ENCODE peak calls at places on chromosomes 1 and 21, in eight cellular contexts. One of them, this sample, is unnamed.

GRCh38 chr21:44405091-44405947 is 50.0 kb upstream of the LRRC3 start:
- DNase-seq in tibial nerve: no peak
- DNase-seq in naive B cell: no peak
- DNase-seq in NCI-H446: no peak
- DNase-seq in AG09309: no peak
- DNase-seq in stimulated activated CD4-positive, alpha-beta T cell treated with anti-CD3 and anti-CD28 coated beads, TNF-alpha, amount 100 ng/mL, for 4 hours: no peak
- DNase-seq in foreskin melanocyte: no peak
- DNase-seq in aorta: peak
- DNase-seq in this sample: no peak

GRCh38 chr21:32463889-32464300 is 51.4 kb downstream of the EVA1C start:
- DNase-seq in NCI-H446: no peak
- DNase-seq in naive B cell: no peak
- DNase-seq in tibial nerve: no peak
- DNase-seq in aorta: no peak
- DNase-seq in AG09309: peak
- DNase-seq in stimulated activated CD4-positive, alpha-beta T cell treated with anti-CD3 and anti-CD28 coated beads, TNF-alpha, amount 100 ng/mL, for 4 hours: no peak
- DNase-seq in foreskin melanocyte: peak
- DNase-seq in this sample: no peak

GRCh38 chr1:54839824-54840223 is 38.7 kb upstream of the TTC22 start:
- DNase-seq in aorta: no peak
- DNase-seq in tibial nerve: no peak
- DNase-seq in naive B cell: no peak
- DNase-seq in AG09309: no peak
- DNase-seq in foreskin melanocyte: no peak
- DNase-seq in NCI-H446: no peak
- DNase-seq in stimulated activated CD4-positive, alpha-beta T cell treated with anti-CD3 and anti-CD28 coated beads, TNF-alpha, amount 100 ng/mL, for 4 hours: no peak
- DNase-seq in this sample: no peak

GRCh38 chr1:215878128-215878527 is 311.0 kb downstream of the KCTD3 start:
- DNase-seq in aorta: no peak
- DNase-seq in tibial nerve: no peak
- DNase-seq in foreskin melanocyte: no peak
- DNase-seq in naive B cell: no peak
- DNase-seq in NCI-H446: no peak
- DNase-seq in AG09309: no peak
- DNase-seq in stimulated activated CD4-positive, alpha-beta T cell treated with anti-CD3 and anti-CD28 coated beads, TNF-alpha, amount 100 ng/mL, for 4 hours: no peak
- DNase-seq in this sample: no peak

GRCh38 chr1:240000634-240001033 is 91.0 kb upstream of the FMN2 start:
- DNase-seq in NCI-H446: no peak
- DNase-seq in foreskin melanocyte: peak
- DNase-seq in tibial nerve: no peak
- DNase-seq in stimulated activated CD4-positive, alpha-beta T cell treated with anti-CD3 and anti-CD28 coated beads, TNF-alpha, amount 100 ng/mL, for 4 hours: no peak
- DNase-seq in naive B cell: no peak
- DNase-seq in AG09309: peak
- DNase-seq in aorta: no peak
- DNase-seq in this sample: no peak

GRCh38 chr1:86380257-86380861 is 15.8 kb downstream of the ODF2L start:
- DNase-seq in naive B cell: peak
- DNase-seq in foreskin melanocyte: peak
- DNase-seq in aorta: no peak
- DNase-seq in stimulated activated CD4-positive, alpha-beta T cell treated with anti-CD3 and anti-CD28 coated beads, TNF-alpha, amount 100 ng/mL, for 4 hours: no peak
- DNase-seq in tibial nerve: no peak
- DNase-seq in NCI-H446: peak
- DNase-seq in AG09309: peak
- DNase-seq in this sample: peak

GRCh38 chr1:8519167-8519566 is 201.3 kb downstream of the SLC45A1 start:
- DNase-seq in naive B cell: no peak
- DNase-seq in stimulated activated CD4-positive, alpha-beta T cell treated with anti-CD3 and anti-CD28 coated beads, TNF-alpha, amount 100 ng/mL, for 4 hours: no peak
- DNase-seq in NCI-H446: no peak
- DNase-seq in AG09309: no peak
- DNase-seq in aorta: no peak
- DNase-seq in tibial nerve: no peak
- DNase-seq in foreskin melanocyte: no peak
- DNase-seq in this sample: no peak

GRCh38 chr1:7585216-7585907 is 185.7 kb upstream of the VAMP3 start:
- DNase-seq in foreskin melanocyte: no peak
- DNase-seq in AG09309: no peak
- DNase-seq in stimulated activated CD4-positive, alpha-beta T cell treated with anti-CD3 and anti-CD28 coated beads, TNF-alpha, amount 100 ng/mL, for 4 hours: no peak
- DNase-seq in aorta: peak
- DNase-seq in tibial nerve: no peak
- DNase-seq in naive B cell: no peak
- DNase-seq in NCI-H446: no peak
- DNase-seq in this sample: no peak

GRCh38 chr21:15731243-15731613 is 1.4 kb downstream of the USP25 start:
- DNase-seq in naive B cell: no peak
- DNase-seq in aorta: no peak
- DNase-seq in foreskin melanocyte: no peak
- DNase-seq in AG09309: no peak
- DNase-seq in NCI-H446: no peak
- DNase-seq in stimulated activated CD4-positive, alpha-beta T cell treated with anti-CD3 and anti-CD28 coated beads, TNF-alpha, amount 100 ng/mL, for 4 hours: no peak
- DNase-seq in tibial nerve: no peak
- DNase-seq in this sample: no peak

GRCh38 chr1:205071801-205072200 is 12.5 kb downstream of the TMEM81 start:
- DNase-seq in naive B cell: no peak
- DNase-seq in tibial nerve: no peak
- DNase-seq in AG09309: no peak
- DNase-seq in NCI-H446: no peak
- DNase-seq in stimulated activated CD4-positive, alpha-beta T cell treated with anti-CD3 and anti-CD28 coated beads, TNF-alpha, amount 100 ng/mL, for 4 hours: no peak
- DNase-seq in foreskin melanocyte: no peak
- DNase-seq in aorta: no peak
- DNase-seq in this sample: no peak

GRCh38 chr1:26907071-26907922 is 6.5 kb downstream of the NR0B2 start:
- DNase-seq in aorta: no peak
- DNase-seq in foreskin melanocyte: no peak
- DNase-seq in stimulated activated CD4-positive, alpha-beta T cell treated with anti-CD3 and anti-CD28 coated beads, TNF-alpha, amount 100 ng/mL, for 4 hours: no peak
- DNase-seq in tibial nerve: no peak
- DNase-seq in naive B cell: no peak
- DNase-seq in NCI-H446: no peak
- DNase-seq in AG09309: peak
- DNase-seq in this sample: no peak

GRCh38 chr1:19384113-19384512 is 72.0 kb downstream of the SLC66A1 start:
- DNase-seq in AG09309: no peak
- DNase-seq in aorta: peak
- DNase-seq in NCI-H446: no peak
- DNase-seq in tibial nerve: no peak
- DNase-seq in foreskin melanocyte: no peak
- DNase-seq in naive B cell: no peak
- DNase-seq in stimulated activated CD4-positive, alpha-beta T cell treated with anti-CD3 and anti-CD28 coated beads, TNF-alpha, amount 100 ng/mL, for 4 hours: no peak
- DNase-seq in this sample: no peak

GRCh38 chr1:192969091-192969490 is 90.1 kb downstream of the UCHL5 start:
- DNase-seq in tibial nerve: no peak
- DNase-seq in stimulated activated CD4-positive, alpha-beta T cell treated with anti-CD3 and anti-CD28 coated beads, TNF-alpha, amount 100 ng/mL, for 4 hours: no peak
- DNase-seq in aorta: no peak
- DNase-seq in foreskin melanocyte: no peak
- DNase-seq in NCI-H446: no peak
- DNase-seq in AG09309: no peak
- DNase-seq in naive B cell: no peak
- DNase-seq in this sample: no peak

GRCh38 chr1:43872280-43872679 is 61.3 kb upstream of the ARTN start:
- DNase-seq in stimulated activated CD4-positive, alpha-beta T cell treated with anti-CD3 and anti-CD28 coated beads, TNF-alpha, amount 100 ng/mL, for 4 hours: no peak
- DNase-seq in AG09309: no peak
- DNase-seq in foreskin melanocyte: no peak
- DNase-seq in tibial nerve: no peak
- DNase-seq in NCI-H446: no peak
- DNase-seq in naive B cell: no peak
- DNase-seq in aorta: no peak
- DNase-seq in this sample: no peak

GRCh38 chr21:45138199-45139002 is 64.0 kb downstream of the ADARB1 start:
- DNase-seq in aorta: peak
- DNase-seq in tibial nerve: peak
- DNase-seq in foreskin melanocyte: peak
- DNase-seq in stimulated activated CD4-positive, alpha-beta T cell treated with anti-CD3 and anti-CD28 coated beads, TNF-alpha, amount 100 ng/mL, for 4 hours: peak
- DNase-seq in naive B cell: peak
- DNase-seq in NCI-H446: peak
- DNase-seq in AG09309: no peak
- DNase-seq in this sample: peak

GRCh38 chr1:26373281-26373680 is 731 bp upstream of the ZNF683 start:
- DNase-seq in AG09309: no peak
- DNase-seq in stimulated activated CD4-positive, alpha-beta T cell treated with anti-CD3 and anti-CD28 coated beads, TNF-alpha, amount 100 ng/mL, for 4 hours: no peak
- DNase-seq in naive B cell: no peak
- DNase-seq in tibial nerve: no peak
- DNase-seq in foreskin melanocyte: no peak
- DNase-seq in aorta: no peak
- DNase-seq in NCI-H446: no peak
- DNase-seq in this sample: no peak

GRCh38 chr1:154578058-154578418 is 10.5 kb downstream of the CHRNB2 start:
- DNase-seq in NCI-H446: no peak
- DNase-seq in stimulated activated CD4-positive, alpha-beta T cell treated with anti-CD3 and anti-CD28 coated beads, TNF-alpha, amount 100 ng/mL, for 4 hours: no peak
- DNase-seq in tibial nerve: no peak
- DNase-seq in aorta: peak
- DNase-seq in naive B cell: no peak
- DNase-seq in AG09309: no peak
- DNase-seq in foreskin melanocyte: no peak
- DNase-seq in this sample: no peak

This sample was measured in SK-N-MC.